ENCODE peak calls at places on chromosomes 2 and 18, in ten cellular contexts. J is colonic mucosa; G is CD8-positive, alpha-beta memory T cell; U is PC-9; O is trophoblast cell; Q is left ventricle myocardium inferior; E is heart right ventricle; P is ascending aorta; H is cardiac muscle cell; N is spleen. Z is an unnamed sample. For H3K4me1, the result is how much of the 10 kb centered on the place peaks cover.

GRCh38 chr2:67997528-67998267 is 65.1 kb downstream of the C1D start:
- DNase-seq in J (no peak), G (no peak), U (no peak), O (no peak), Q (no peak), E (no peak), P (no peak), H (no peak), N (no peak), Z (peak)

GRCh38 chr18:44789704-44790103 is 109.0 kb downstream of the SETBP1 start:
- DNase-seq in J (no peak), G (no peak), U (no peak), O (peak), Q (no peak), E (peak), P (no peak), H (no peak), N (no peak), Z (peak)

GRCh38 chr2:51722311-51722710 is 690.4 kb upstream of the NRXN1 start:
- DNase-seq in J (no peak), G (no peak), U (peak), O (no peak), Q (no peak), E (no peak), P (no peak), H (no peak), N (no peak), Z (peak)

GRCh38 chr2:96524482-96525210 is 11.9 kb upstream of the ARID5A start:
- DNase-seq in J (no peak), G (no peak), U (no peak), O (peak), Q (no peak), E (no peak), P (no peak), H (no peak), N (no peak), Z (no peak)

GRCh38 chr18:37676276-37676675 is 110.7 kb upstream of the CELF4 start:
- DNase-seq in J (no peak), G (no peak), U (no peak), O (no peak), Q (no peak), E (no peak), P (no peak), H (no peak), N (no peak), Z (no peak)

GRCh38 chr2:231152800-231153557 is 28.1 kb upstream of the HTR2B start:
- DNase-seq in J (no peak), G (no peak), U (no peak), O (no peak), Q (no peak), E (no peak), P (no peak), H (no peak), N (no peak), Z (no peak)

GRCh38 chr2:236321430-236321829 is 57.2 kb upstream of the ASB18 start:
- DNase-seq in J (no peak), G (no peak), U (no peak), O (no peak), Q (no peak), E (no peak), P (no peak), H (peak), N (no peak), Z (no peak)

GRCh38 chr2:240529344-240529999 is 28.3 kb downstream of the ANKMY1 start:
- DNase-seq in J (no peak), G (no peak), U (no peak), O (no peak), Q (no peak), E (no peak), P (no peak), H (no peak), N (peak), Z (no peak)

GRCh38 chr18:69401475-69402218 is 959 bp downstream of the DOK6 start:
- DNase-seq in J (no peak), G (no peak), U (no peak), O (no peak), Q (no peak), E (peak), P (no peak), H (peak), N (no peak), Z (peak)

GRCh38 chr18:36045241-36045999 is 21.9 kb downstream of the RPRD1A start:
- DNase-seq in J (no peak), G (no peak), U (no peak), O (no peak), Q (no peak), E (no peak), P (no peak), H (no peak), N (no peak), Z (peak)

GRCh38 chr2:156396126-156396525 is 40.1 kb upstream of the GPD2 start:
- DNase-seq in J (no peak), G (no peak), U (peak), O (no peak), Q (no peak), E (no peak), P (no peak), H (no peak), N (no peak), Z (peak)

GRCh38 chr2:210768329-210768910 is 212.0 kb downstream of the CPS1 start:
- DNase-seq in J (no peak), G (no peak), U (no peak), O (no peak), Q (no peak), E (no peak), P (no peak), H (peak), N (no peak), Z (no peak)

DNA sequence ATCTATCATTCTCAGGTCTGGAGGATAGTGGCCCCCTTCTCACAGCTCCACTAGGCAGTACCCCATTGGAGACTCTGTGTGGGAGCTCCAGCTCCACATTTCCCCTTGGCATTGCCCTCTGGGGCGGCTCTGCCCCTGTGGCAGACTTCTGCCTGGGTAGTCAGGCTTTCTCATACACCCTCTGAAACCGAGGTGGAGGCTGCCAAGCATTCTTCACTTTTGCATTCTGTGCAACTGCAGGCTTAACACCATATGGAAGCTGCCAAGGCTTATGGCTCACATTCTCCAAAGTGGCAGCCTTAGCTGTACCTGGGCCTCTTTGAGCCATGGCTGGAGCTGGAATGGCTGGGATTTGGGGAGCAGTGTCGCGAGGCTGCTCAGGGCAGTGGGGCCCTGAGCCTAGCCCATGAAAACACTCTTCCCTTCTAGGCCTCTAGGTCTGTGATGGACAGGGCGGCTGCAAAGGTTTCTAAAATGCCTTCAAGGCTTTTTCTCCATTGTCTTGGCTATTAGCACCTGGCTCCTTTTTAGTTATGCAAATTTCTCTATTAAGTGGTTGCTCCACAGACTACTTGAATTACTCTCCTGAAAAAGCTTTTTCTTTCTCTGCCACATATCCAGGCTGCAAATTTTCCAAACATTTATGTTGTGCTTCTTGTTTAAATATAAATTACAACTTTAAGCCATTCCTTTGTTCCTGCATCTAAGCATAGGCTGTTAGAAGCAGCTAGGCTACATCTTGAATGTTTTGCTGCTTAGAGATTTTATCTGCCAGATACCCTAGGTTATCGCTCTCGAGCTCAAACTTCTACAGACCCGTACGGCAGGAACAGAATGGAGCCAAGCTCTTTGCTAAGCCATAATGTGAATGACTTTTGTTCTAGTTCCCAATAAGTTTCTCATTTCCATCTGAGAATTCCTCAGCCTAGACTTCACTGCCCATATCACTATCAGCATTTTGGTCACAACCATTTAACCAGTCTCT is 206.5 kb downstream of the CPS1 start:
- DNase-seq in J (no peak), G (no peak), U (no peak), O (no peak), Q (no peak), E (no peak), P (no peak), H (no peak), N (no peak), Z (no peak)
- H3K4me1 ChIP-seq in J (under half), G (under half), U (under half), O (under half), Q (under half), E (under half), P (under half), H (under half), N (under half), Z (under half)

GRCh38 chr2:98470851-98471255 is 26.2 kb downstream of the INPP4A start:
- DNase-seq in J (no peak), G (no peak), U (no peak), O (no peak), Q (no peak), E (no peak), P (no peak), H (no peak), N (no peak), Z (no peak)
- H3K4me1 ChIP-seq in J (under half), G (half or more), U (under half), O (under half), Q (half or more), E (under half), P (under half), H (under half), N (half or more), Z (under half)

GRCh38 chr2:43123056-43123455 is 103.3 kb downstream of the ZFP36L2 start:
- DNase-seq in J (no peak), G (no peak), U (no peak), O (no peak), Q (no peak), E (no peak), P (no peak), H (no peak), N (no peak), Z (no peak)

GRCh38 chr2:43124667-43125057 is 101.7 kb downstream of the ZFP36L2 start:
- DNase-seq in J (no peak), G (no peak), U (no peak), O (no peak), Q (no peak), E (no peak), P (no peak), H (no peak), N (no peak), Z (no peak)

GRCh38 chr2:43123486-43123885 is 102.9 kb downstream of the ZFP36L2 start:
- DNase-seq in J (no peak), G (no peak), U (no peak), O (no peak), Q (no peak), E (no peak), P (no peak), H (no peak), N (no peak), Z (no peak)

GRCh38 chr2:43125090-43125998 is 101.1 kb downstream of the ZFP36L2 start:
- DNase-seq in J (no peak), G (no peak), U (no peak), O (no peak), Q (no peak), E (no peak), P (no peak), H (no peak), N (no peak), Z (no peak)

GRCh38 chr2:43123981-43124666 is 102.3 kb downstream of the ZFP36L2 start:
- DNase-seq in J (no peak), G (no peak), U (no peak), O (no peak), Q (no peak), E (no peak), P (no peak), H (no peak), N (peak), Z (no peak)
- H3K4me1 ChIP-seq in J (under half), G (under half), U (under half), O (under half), Q (under half), E (under half), P (under half), H (under half), N (half or more), Z (under half)

GRCh38 chr2:71605173-71605641 is 151.8 kb downstream of the DYSF start:
- DNase-seq in J (no peak), G (no peak), U (no peak), O (no peak), Q (peak), E (no peak), P (no peak), H (no peak), N (peak), Z (no peak)

GRCh38 chr2:71605781-71606241 is 152.4 kb downstream of the DYSF start:
- DNase-seq in J (no peak), G (no peak), U (no peak), O (no peak), Q (peak), E (no peak), P (no peak), H (no peak), N (peak), Z (no peak)

GRCh38 chr2:71603311-71603794 is 150.0 kb downstream of the DYSF start:
- DNase-seq in J (no peak), G (no peak), U (no peak), O (no peak), Q (peak), E (no peak), P (no peak), H (no peak), N (peak), Z (no peak)

GRCh38 chr2:71603851-71604708 is 150.7 kb downstream of the DYSF start:
- DNase-seq in J (no peak), G (no peak), U (no peak), O (no peak), Q (peak), E (no peak), P (no peak), H (no peak), N (peak), Z (no peak)

DNA sequence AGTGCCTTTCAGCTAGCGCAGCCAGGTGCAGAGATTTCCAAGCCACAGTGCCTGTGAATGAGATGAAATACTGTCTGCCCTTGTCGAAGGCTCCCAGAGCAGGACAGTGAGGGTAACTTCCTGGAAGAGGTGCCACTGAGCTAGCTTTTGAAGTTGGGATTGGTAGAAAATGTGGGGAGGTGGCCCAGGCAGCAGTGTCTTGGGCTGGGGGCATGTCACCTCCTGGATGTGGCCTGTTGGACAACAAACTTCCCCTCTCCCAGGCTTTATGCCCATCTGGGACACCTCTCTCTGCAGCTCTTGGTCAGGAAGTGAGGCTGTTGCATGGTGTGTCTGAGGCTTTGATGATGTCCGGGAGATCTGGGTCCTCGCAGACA is 151.3 kb downstream of the DYSF start:
- DNase-seq in J (no peak), G (no peak), U (no peak), O (no peak), Q (no peak), E (no peak), P (no peak), H (no peak), N (peak), Z (no peak)
- H3K4me1 ChIP-seq in J (under half), G (under half), U (under half), O (under half), Q (under half), E (under half), P (under half), H (under half), N (under half), Z (under half)

DNA sequence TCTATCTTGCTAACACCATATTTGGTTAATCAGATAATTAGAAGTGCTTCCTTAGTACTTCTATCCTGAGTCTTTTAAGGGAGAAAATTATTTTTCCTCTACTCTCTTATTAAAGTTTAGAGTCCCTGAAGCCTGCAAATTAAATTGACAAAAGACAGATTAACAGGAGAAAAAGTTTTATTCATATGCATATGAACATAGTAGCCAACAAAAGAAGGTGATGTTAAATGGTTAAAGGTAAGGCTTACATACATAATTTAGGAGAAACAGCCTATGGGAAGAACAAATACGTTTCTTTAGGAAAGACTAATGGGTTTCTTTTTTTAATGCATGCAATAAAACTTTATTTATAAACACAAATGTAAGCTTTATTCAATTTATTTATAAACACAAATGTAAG is 805.0 kb downstream of the CPS1 start:
- DNase-seq in J (no peak), G (no peak), U (no peak), O (no peak), Q (no peak), E (no peak), P (no peak), H (no peak), N (no peak), Z (no peak)
- H3K4me1 ChIP-seq in J (under half), G (under half), U (under half), O (under half), Q (under half), E (under half), P (under half), H (under half), N (under half), Z (under half)

DNA sequence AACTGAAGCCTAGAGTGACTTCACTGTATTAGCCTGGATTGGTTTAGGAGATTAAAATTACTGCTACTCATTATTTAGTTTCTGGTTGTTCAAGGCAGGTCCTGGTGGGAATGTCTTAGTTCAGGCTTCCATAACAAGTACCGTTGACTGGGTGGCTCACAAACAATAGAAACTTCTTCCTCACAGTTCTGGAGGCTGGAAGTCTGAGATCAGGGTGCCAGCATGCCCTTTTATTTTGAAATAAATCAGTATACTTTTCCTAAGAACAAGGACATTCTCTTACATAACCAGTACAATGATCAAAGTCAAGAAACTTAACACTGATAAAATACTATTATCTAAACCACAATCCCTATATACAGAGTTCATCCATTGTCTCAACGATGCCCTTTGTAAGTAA is 4.0 kb upstream of the DAW1 start:
- DNase-seq in J (no peak), G (no peak), U (no peak), O (peak), Q (no peak), E (no peak), P (no peak), H (no peak), N (no peak), Z (no peak)
- H3K4me1 ChIP-seq in J (under half), G (under half), U (under half), O (under half), Q (under half), E (under half), P (under half), H (under half), N (under half), Z (under half)